ENCODE peak calls at places on chromosomes 12 and 14, in five cellular contexts. A is HCT116, D is stomach, B is upper lobe of right lung, G is tibial nerve. I is an unnamed sample.

GRCh38 chr12:52053570-52054209 is 2.4 kb downstream of the NR4A1 start:
- DNase-seq in A (no peak), D (peak), B (no peak), G (no peak), I (no peak)

GRCh38 chr12:91361864-91362263 is 179.2 kb upstream of the DCN start:
- DNase-seq in A (peak), D (no peak), B (no peak), G (no peak), I (peak)

GRCh38 chr12:88144546-88145468 is 2.7 kb downstream of the TMTC3 start:
- DNase-seq in A (no peak), D (no peak), B (no peak), G (no peak), I (no peak)

GRCh38 chr14:102785598-102785963 is 8.3 kb downstream of the TRAF3 start:
- DNase-seq in A (no peak), D (no peak), B (no peak), G (no peak), I (no peak)

GRCh38 chr12:124399622-124400021 is 104.7 kb downstream of the RFLNA start:
- DNase-seq in A (no peak), D (no peak), B (no peak), G (no peak), I (no peak)

GRCh38 chr12:41468756-41469155 is 280.6 kb downstream of the PDZRN4 start:
- DNase-seq in A (no peak), D (no peak), B (peak), G (no peak), I (no peak)

GRCh38 chr14:100529561-100530031 is 57.6 kb downstream of the BEGAIN start:
- DNase-seq in A (no peak), D (peak), B (peak), G (no peak), I (no peak)

GRCh38 chr14:105660816-105661531 is 134.6 kb downstream of the TMEM121 start:
- DNase-seq in A (no peak), D (no peak), B (no peak), G (no peak), I (no peak)

GRCh38 chr12:4027412-4027811 is 154.2 kb upstream of the PARP11 start:
- DNase-seq in A (no peak), D (no peak), B (no peak), G (no peak), I (no peak)

GRCh38 chr12:70178038-70178437 is 65.2 kb upstream of the CNOT2 start:
- DNase-seq in A (no peak), D (no peak), B (no peak), G (no peak), I (no peak)

GRCh38 chr12:38886064-38886463 is 19.3 kb downstream of the CPNE8 start:
- DNase-seq in A (peak), D (peak), B (no peak), G (no peak), I (peak)

GRCh38 chr12:64461634-64462414 is 9.9 kb downstream of the TBK1 start:
- DNase-seq in A (no peak), D (no peak), B (no peak), G (no peak), I (no peak)

GRCh38 chr12:127613056-127613455 is 653.9 kb upstream of the TMEM132C start:
- DNase-seq in A (no peak), D (peak), B (no peak), G (no peak), I (no peak)

GRCh38 chr14:100148837-100149731 is 10.4 kb downstream of the DEGS2 start:
- DNase-seq in A (no peak), D (no peak), B (no peak), G (no peak), I (no peak)

GRCh38 chr12:49041881-49042484 is 18.6 kb downstream of the KMT2D start:
- DNase-seq in A (no peak), D (no peak), B (peak), G (no peak), I (no peak)

GRCh38 chr14:29650554-29651269 is 276.9 kb downstream of the PRKD1 start:
- DNase-seq in A (no peak), D (no peak), B (no peak), G (no peak), I (no peak)

GRCh38 chr12:110689002-110689600 is at the start of gene HVCN1:
- DNase-seq in A (no peak), D (peak), B (peak), G (peak), I (no peak)

GRCh38 chr14:61346793-61347192 is 25.4 kb downstream of the PRKCH start:
- DNase-seq in A (no peak), D (no peak), B (no peak), G (no peak), I (no peak)

GRCh38 chr14:55605793-55606192 is 25.8 kb downstream of the KTN1 start:
- DNase-seq in A (no peak), D (no peak), B (no peak), G (no peak), I (no peak)

GRCh38 chr14:50038398-50039119 is 77.8 kb downstream of the VCPKMT start:
- DNase-seq in A (no peak), D (no peak), B (no peak), G (no peak), I (no peak)

GRCh38 chr14:65336191-65336591 is 76.3 kb upstream of the FUT8 start:
- DNase-seq in A (no peak), D (no peak), B (no peak), G (no peak), I (no peak)

GRCh38 chr12:45557020-45557419 is 172.5 kb upstream of the ARID2 start:
- DNase-seq in A (no peak), D (no peak), B (no peak), G (no peak), I (no peak)

GRCh38 chr12:112823582-112824149 is 32.1 kb downstream of the RPH3A start:
- DNase-seq in A (no peak), D (no peak), B (no peak), G (no peak), I (no peak)

GRCh38 chr14:100105357-100106169 is 40.3 kb downstream of the EVL start:
- DNase-seq in A (no peak), D (no peak), B (no peak), G (peak), I (no peak)

GRCh38 chr14:60331201-60332045 is 82.4 kb downstream of the PPM1A start:
- DNase-seq in A (peak), D (peak), B (peak), G (peak), I (no peak)

GRCh38 chr14:60327447-60328331 is 78.7 kb downstream of the PPM1A start:
- DNase-seq in A (no peak), D (peak), B (peak), G (no peak), I (no peak)

GRCh38 chr14:60326274-60326673 is 77.3 kb downstream of the PPM1A start:
- DNase-seq in A (no peak), D (no peak), B (no peak), G (no peak), I (no peak)

GRCh38 chr14:60332046-60332399 is 83.0 kb downstream of the PPM1A start:
- DNase-seq in A (no peak), D (no peak), B (no peak), G (no peak), I (no peak)

DNA sequence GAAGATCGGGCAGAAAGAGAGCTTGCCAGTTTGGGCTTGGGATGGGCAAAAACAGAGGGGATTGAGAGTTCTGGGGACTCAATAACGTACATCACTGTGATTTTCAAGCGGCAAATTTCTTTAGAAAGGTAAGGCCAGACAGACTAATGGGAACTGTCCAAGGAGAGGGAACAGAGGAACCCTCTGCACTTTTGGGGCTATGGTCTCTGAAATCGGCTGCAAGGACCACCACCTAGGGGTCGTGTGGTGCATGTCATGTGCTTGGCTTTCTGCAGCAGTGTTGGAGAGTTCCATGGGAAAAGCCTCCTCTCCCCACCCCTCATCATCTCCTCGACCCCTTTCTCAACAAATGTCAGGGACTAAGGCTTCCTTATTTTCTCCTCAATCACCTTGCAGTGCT is 79.6 kb downstream of the PPM1A start:
- DNase-seq in A (no peak), D (no peak), B (no peak), G (no peak), I (no peak)
- TF ChIP-seq CTCF in A (no peak), D (no peak), B (no peak), G (no peak), I (no peak)

GRCh38 chr12:170361-171225 is 43.4 kb downstream of the SLC6A12 start:
- DNase-seq in A (no peak), D (no peak), B (no peak), G (no peak), I (no peak)
- H3K4me3 ChIP-seq in A (no peak), D (no peak), B (no peak), G (no peak), I (no peak)

DNA sequence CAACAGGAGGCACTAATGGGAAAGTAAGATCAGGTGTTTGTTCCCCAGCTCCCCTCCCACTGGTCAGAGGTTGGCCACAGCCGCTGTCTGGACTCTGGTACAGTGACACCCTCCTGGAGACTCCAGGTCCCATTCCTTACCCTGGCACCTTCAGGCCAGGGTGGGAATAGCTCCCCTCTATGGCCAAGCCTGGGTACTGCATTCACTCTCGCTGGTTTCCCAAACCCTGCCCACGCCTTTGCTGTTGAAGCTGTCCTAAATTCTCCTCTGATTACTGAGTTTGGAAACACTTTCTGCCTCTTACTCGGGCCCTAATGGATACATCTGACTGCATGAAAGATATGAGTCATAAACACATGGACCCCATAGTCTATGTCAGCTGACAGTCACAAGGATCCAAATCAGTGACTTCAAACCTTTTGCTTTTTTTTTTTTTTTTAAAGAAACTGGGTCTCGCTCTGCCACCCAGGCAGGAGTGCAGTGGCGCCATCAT is 17.9 kb downstream of the HRK start:
- DNase-seq in A (peak), D (no peak), B (no peak), G (no peak), I (no peak)
- TF ChIP-seq CTCF in A (peak), D (no peak), B (peak), G (peak), I (peak)

GRCh38 chr12:105092336-105092735 is 8.1 kb upstream of the ALDH1L2 start:
- DNase-seq in A (no peak), D (no peak), B (no peak), G (no peak), I (no peak)
- H3K4me3 ChIP-seq in A (no peak), D (peak), B (peak), G (no peak), I (no peak)

GRCh38 chr12:15978431-15978950 is 67.4 kb downstream of the DERA start:
- DNase-seq in A (no peak), D (no peak), B (no peak), G (no peak), I (no peak)

GRCh38 chr12:15982071-15982470 is 70.9 kb downstream of the DERA start:
- DNase-seq in A (no peak), D (no peak), B (no peak), G (no peak), I (no peak)

GRCh38 chr12:15982471-15982870 is 71.3 kb downstream of the DERA start:
- DNase-seq in A (no peak), D (no peak), B (no peak), G (no peak), I (no peak)

GRCh38 chr12:15977999-15978398 is 66.9 kb downstream of the DERA start:
- DNase-seq in A (no peak), D (no peak), B (no peak), G (no peak), I (no peak)

DNA sequence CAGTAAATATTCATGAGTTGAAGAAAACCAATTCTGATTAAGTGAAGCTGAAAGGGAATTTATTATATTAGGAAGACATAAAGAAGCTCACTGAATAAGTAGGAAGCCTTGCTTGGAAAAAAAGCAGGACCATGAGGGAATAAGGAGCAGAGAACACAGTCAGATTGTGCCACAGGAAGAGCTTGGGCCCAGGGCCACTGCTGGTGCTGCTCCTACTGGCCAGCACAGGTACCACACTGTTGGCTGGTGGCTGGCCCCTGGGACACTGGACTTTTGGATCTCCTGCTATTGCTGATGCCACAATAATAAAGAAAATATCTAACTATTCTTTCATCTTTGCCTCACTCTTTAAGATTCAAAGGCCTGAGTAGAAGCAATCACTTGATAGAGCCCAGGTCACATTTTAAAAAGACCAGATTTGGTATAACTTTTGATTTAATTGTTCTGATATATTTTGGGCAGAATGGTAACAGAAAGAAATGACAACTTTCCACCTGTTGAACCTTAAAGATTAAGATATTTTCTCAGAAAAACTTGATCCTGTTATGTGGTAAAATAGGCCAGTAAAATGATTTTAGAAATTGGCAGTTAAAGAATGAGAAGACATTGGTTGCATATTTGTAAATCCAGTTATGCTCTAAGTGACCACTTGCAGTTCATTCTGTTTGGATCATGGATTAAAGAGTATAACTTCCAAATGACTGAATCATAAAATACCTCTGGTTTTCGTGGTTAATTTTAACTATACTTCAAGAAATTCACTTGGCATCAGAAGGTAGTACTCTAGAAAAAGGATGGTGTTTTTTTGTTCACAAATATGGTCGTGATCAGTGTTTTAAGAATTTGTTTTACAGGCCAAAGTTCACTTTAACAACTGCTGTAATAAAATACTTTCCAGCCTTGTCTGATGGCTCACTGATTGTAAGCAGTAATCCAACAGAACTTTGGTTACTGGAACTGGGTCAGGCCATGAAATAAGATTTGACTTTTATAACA is 68.3 kb downstream of the DERA start:
- DNase-seq in A (no peak), D (no peak), B (no peak), G (no peak), I (no peak)
- TF ChIP-seq CTCF in A (no peak), D (no peak), B (peak), G (peak), I (peak)

DNA sequence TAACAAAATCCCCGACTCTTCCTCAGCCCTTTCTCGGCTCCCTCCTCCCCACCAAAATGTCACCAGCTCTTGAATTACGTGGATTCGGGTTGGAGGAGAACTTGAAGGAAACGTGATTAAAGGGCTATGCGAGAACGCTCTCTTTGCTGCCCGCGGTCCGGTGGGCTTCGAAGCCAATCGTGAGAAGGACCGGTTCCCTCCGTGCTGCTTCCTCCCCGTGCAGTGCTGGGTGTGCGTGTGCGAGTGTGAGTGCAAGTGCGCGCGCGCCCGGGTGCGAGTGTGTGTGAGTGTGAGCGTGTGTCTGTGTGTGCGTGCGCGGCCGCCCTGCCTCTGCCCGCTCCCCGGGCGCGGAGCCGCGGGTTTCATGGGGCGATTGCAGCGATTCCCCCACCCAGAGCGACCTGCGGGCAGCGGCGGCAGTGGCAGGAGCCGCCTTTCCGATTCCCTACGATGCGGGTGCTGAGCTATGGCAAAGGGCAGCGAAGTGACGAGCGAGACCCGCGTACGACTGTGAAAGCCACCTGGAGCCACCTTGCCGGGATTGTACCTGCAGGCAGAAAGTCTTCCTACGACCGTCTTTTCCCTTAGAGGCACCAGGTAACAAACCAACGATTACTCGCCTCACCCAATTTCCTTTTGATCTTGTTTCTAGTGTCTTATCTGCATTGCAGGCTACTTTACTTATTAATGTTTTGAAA is 1.4 kb downstream of the LRFN5 start:
- DNase-seq in A (no peak), D (no peak), B (no peak), G (no peak), I (no peak)
- H3K4me3 ChIP-seq in A (no peak), D (peak), B (peak), G (peak), I (no peak)

I was measured in LNCaP clone FGC.